ENCODE peak calls at places on chromosome 18, in five cellular contexts. L is astrocyte of the spinal cord; C is progenitor cell of endocrine pancreas; M is left ventricle myocardium inferior; N is activated CD8-positive, alpha-beta T cell treated with anti-CD3 and anti-CD28 coated beads for 36 hours. W is an unnamed sample.

GRCh38 chr18:70981400-70982140 is 692.7 kb downstream of the SOCS6 start:
- DNase-seq in L (no peak), C (no peak), M (no peak), N (no peak), W (no peak)

GRCh38 chr18:59505311-59505710 is 146.2 kb upstream of the LMAN1 start:
- DNase-seq in L (no peak), C (no peak), M (no peak), N (no peak), W (no peak)

GRCh38 chr18:11946756-11947155 is 34.6 kb upstream of the IMPA2 start:
- DNase-seq in L (peak; percentile 81), C (no peak), M (no peak), N (peak; percentile 12), W (no peak)

GRCh38 chr18:76479351-76480238 is 15.4 kb downstream of the ZNF516 start:
- DNase-seq in L (no peak), C (no peak), M (no peak), N (no peak), W (no peak)

GRCh38 chr18:79544386-79544963 is 135.1 kb upstream of the CTDP1 start:
- DNase-seq in L (no peak), C (no peak), M (no peak), N (no peak), W (no peak)

GRCh38 chr18:45860492-45860891 is 35.0 kb downstream of the SIGLEC15 start:
- DNase-seq in L (no peak), C (no peak), M (no peak), N (no peak), W (no peak)

GRCh38 chr18:22710628-22711380 is 222.3 kb upstream of the RBBP8 start:
- DNase-seq in L (peak; percentile 61), C (no peak), M (peak; percentile 33), N (no peak), W (peak; percentile 56)

GRCh38 chr18:59659486-59660187 is 37.6 kb downstream of the CCBE1 start:
- DNase-seq in L (peak; percentile 13), C (no peak), M (no peak), N (no peak), W (no peak)

GRCh38 chr18:3585656-3586509 is 135.9 kb downstream of the TGIF1 start:
- DNase-seq in L (peak; percentile 72), C (peak; percentile 49), M (peak; percentile 69), N (peak; percentile 85), W (peak; percentile 66)

GRCh38 chr18:36176177-36176584 is 11.1 kb upstream of the MOCOS start:
- DNase-seq in L (no peak), C (no peak), M (no peak), N (no peak), W (no peak)

GRCh38 chr18:6056171-6056932 is 161.0 kb upstream of the TMEM200C start:
- DNase-seq in L (peak; percentile 82), C (no peak), M (no peak), N (no peak), W (no peak)

GRCh38 chr18:64037812-64038414 is 68.0 kb downstream of the SERPINB8 start:
- DNase-seq in L (peak; percentile 49), C (no peak), M (no peak), N (no peak), W (no peak)

GRCh38 chr18:74522635-74523548 is 11.4 kb upstream of the CNDP1 start:
- DNase-seq in L (no peak), C (no peak), M (no peak), N (no peak), W (no peak)

GRCh38 chr18:58762781-58763171 is 91.5 kb downstream of the MALT1 start:
- DNase-seq in L (no peak), C (peak; percentile 1), M (no peak), N (no peak), W (peak; percentile 36)

GRCh38 chr18:79615091-79615490 is 64.5 kb upstream of the CTDP1 start:
- DNase-seq in L (no peak), C (no peak), M (no peak), N (no peak), W (no peak)

GRCh38 chr18:63160172-63160995 is 159.2 kb downstream of the BCL2 start:
- DNase-seq in L (no peak), C (no peak), M (no peak), N (peak; percentile 58), W (no peak)

GRCh38 chr18:25345432-25345831 is 6.5 kb downstream of the ZNF521 start:
- DNase-seq in L (no peak), C (no peak), M (no peak), N (no peak), W (no peak)

GRCh38 chr18:23828426-23828825 is 139.2 kb downstream of the LAMA3 start:
- DNase-seq in L (peak; percentile 84), C (no peak), M (no peak), N (peak; percentile 64), W (no peak)

GRCh38 chr18:46418657-46419260 is 238.3 kb downstream of the LOXHD1 start:
- DNase-seq in L (no peak), C (no peak), M (peak; percentile 69), N (no peak), W (no peak)

GRCh38 chr18:78642561-78643398 is 336.8 kb upstream of the SALL3 start:
- DNase-seq in L (no peak), C (no peak), M (no peak), N (peak; percentile 13), W (no peak)

GRCh38 chr18:75161629-75162028 is 47.3 kb downstream of the PTGR3 start:
- DNase-seq in L (no peak), C (no peak), M (peak; percentile 28), N (peak; percentile 23), W (no peak)

GRCh38 chr18:79611040-79611681 is 68.4 kb upstream of the CTDP1 start:
- DNase-seq in L (peak; percentile 62), C (no peak), M (peak; percentile 51), N (no peak), W (no peak)

GRCh38 chr18:76988015-76988826 is 144.4 kb downstream of the MBP start:
- DNase-seq in L (no peak), C (no peak), M (peak; percentile 47), N (no peak), W (no peak)

GRCh38 chr18:32674491-32674890 is 98.3 kb downstream of the KLHL14 start:
- DNase-seq in L (no peak), C (no peak), M (no peak), N (no peak), W (no peak)

GRCh38 chr18:21218862-21219261 is 23.2 kb upstream of the GREB1L start:
- DNase-seq in L (peak; percentile 37), C (no peak), M (no peak), N (no peak), W (no peak)

GRCh38 chr18:12944724-12945123 is 3.1 kb upstream of the SEH1L start:
- DNase-seq in L (peak; percentile 52), C (no peak), M (peak; percentile 53), N (no peak), W (no peak)

GRCh38 chr18:49814147-49814499 is 790 bp upstream of the ACAA2 start:
- DNase-seq in L (peak; percentile 62), C (no peak), M (peak; percentile 55), N (peak; percentile 86), W (peak; percentile 32)

GRCh38 chr18:33051397-33051796 is 278.6 kb upstream of the KLHL14 start:
- DNase-seq in L (no peak), C (no peak), M (no peak), N (no peak), W (no peak)

GRCh38 chr18:43279015-43279758 is 1.9 kb upstream of the SYT4 start:
- DNase-seq in L (peak; percentile 25), C (no peak), M (no peak), N (no peak), W (no peak)

GRCh38 chr18:46152436-46152807 is 48.2 kb downstream of the HAUS1 start:
- DNase-seq in L (peak; percentile 81), C (no peak), M (peak; percentile 51), N (no peak), W (no peak)

GRCh38 chr18:22465859-22466602 is 48.3 kb upstream of the CTAGE1 start:
- DNase-seq in L (peak; percentile 93), C (no peak), M (peak; percentile 26), N (peak; percentile 8), W (no peak)

GRCh38 chr18:48325115-48325670 is 84.0 kb downstream of the ZBTB7C start:
- DNase-seq in L (no peak), C (no peak), M (no peak), N (no peak), W (no peak)

GRCh38 chr18:40980171-40980570 is 974.9 kb upstream of the PIK3C3 start:
- DNase-seq in L (no peak), C (no peak), M (no peak), N (no peak), W (no peak)

DNA sequence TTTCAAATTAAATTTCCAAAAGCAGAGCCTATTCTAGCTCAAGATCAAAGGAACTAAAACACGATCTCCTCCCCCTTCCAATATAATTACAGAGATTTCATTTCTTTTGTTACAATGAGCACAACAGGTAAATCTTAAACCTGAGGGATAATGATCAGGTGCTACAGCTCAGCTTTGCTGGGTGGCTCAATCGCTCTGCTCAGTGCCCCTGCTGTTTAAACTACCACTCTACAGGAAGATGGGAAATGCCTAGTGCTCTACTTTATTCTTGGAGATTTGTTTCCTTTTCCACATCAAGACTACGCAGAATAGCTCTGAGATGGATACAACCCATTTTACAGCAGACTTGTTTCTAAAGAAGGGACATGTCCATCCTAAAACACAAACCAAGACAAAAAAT is 162.3 kb downstream of the TCF4 start:
- DNase-seq in L (no peak), C (no peak), M (no peak), N (no peak), W (no peak)
- TF ChIP-seq CTCF in L (no peak), C (no peak), M (no peak), N (no peak), W (no peak)

GRCh38 chr18:35122586-35123224 is 81.5 kb downstream of the MAPRE2 start:
- DNase-seq in L (no peak), C (no peak), M (no peak), N (peak; percentile 67), W (no peak)
- TF ChIP-seq CTCF in L (peak; percentile 44), C (peak; percentile 35), M (peak; percentile 51), N (peak; percentile 30), W (no peak)

DNA sequence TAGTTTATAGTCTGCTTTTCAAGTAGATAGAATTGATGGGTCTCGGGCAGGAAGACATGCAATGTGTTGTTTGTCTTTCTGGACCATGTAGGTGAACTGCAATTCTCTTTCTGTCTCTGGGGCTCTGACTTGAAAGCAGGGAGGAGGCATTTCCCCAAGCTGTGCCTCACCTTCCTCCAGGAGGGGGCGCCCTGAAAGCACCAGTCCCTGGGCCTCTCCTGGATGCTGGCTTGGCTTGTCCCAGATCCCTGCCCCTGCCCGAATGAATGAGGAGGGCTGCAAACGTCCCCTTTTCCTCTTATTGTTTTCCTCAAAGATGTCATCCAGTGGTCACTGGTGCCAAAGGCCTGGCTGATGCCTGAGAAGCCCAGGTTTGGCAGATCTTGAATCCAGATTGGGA is 270.6 kb downstream of the CELF4 start:
- DNase-seq in L (no peak), C (peak; percentile 24), M (no peak), N (peak; percentile 26), W (peak; percentile 52)
- TF ChIP-seq CTCF in L (peak; percentile 41), C (peak; percentile 53), M (no peak), N (peak; percentile 26), W (peak; percentile 13)

GRCh38 chr18:8800876-8801262 is 95.5 kb downstream of the MTCL1 start:
- DNase-seq in L (no peak), C (no peak), M (no peak), N (no peak), W (no peak)

GRCh38 chr18:8801263-8801901 is 96.0 kb downstream of the MTCL1 start:
- DNase-seq in L (peak; percentile 92), C (no peak), M (no peak), N (no peak), W (no peak)

GRCh38 chr18:8803063-8803795 is 97.9 kb downstream of the MTCL1 start:
- DNase-seq in L (no peak), C (no peak), M (no peak), N (no peak), W (no peak)

GRCh38 chr18:8800445-8800844 is 95.1 kb downstream of the MTCL1 start:
- DNase-seq in L (peak; percentile 96), C (no peak), M (no peak), N (no peak), W (no peak)

GRCh38 chr18:8802031-8802679 is 96.8 kb downstream of the MTCL1 start:
- DNase-seq in L (no peak), C (no peak), M (no peak), N (no peak), W (no peak)
- TF ChIP-seq CTCF in L (no peak), C (no peak), M (no peak), N (no peak), W (no peak)

W was measured in mesothelial cell of epicardium.